ENCODE peak calls at places on chromosomes 11 and 22, in four cellular contexts. One of them, this sample, is unnamed.

GRCh38 chr22:27801616-27802388 is at the start of gene MN1:
- DNase-seq in stimulated activated CD4-positive, alpha-beta T cell treated with anti-CD3 and anti-CD28 coated beads, Interleukin-4, amount 100 ng/mL, for 48 hours: peak
- DNase-seq in posterior cingulate gyrus: peak
- DNase-seq in KG1: peak
- DNase-seq in this sample: peak

GRCh38 chr11:65355013-65355775 is 643 bp downstream of the TIGD3 start:
- DNase-seq in stimulated activated CD4-positive, alpha-beta T cell treated with anti-CD3 and anti-CD28 coated beads, Interleukin-4, amount 100 ng/mL, for 48 hours: peak
- DNase-seq in posterior cingulate gyrus: no peak
- DNase-seq in KG1: peak
- DNase-seq in this sample: peak

GRCh38 chr11:70558651-70559050 is 160.3 kb downstream of the CTTN start:
- DNase-seq in stimulated activated CD4-positive, alpha-beta T cell treated with anti-CD3 and anti-CD28 coated beads, Interleukin-4, amount 100 ng/mL, for 48 hours: no peak
- DNase-seq in posterior cingulate gyrus: no peak
- DNase-seq in KG1: no peak
- DNase-seq in this sample: no peak

GRCh38 chr11:77126861-77127673 is 979 bp upstream of the MYO7A start:
- DNase-seq in stimulated activated CD4-positive, alpha-beta T cell treated with anti-CD3 and anti-CD28 coated beads, Interleukin-4, amount 100 ng/mL, for 48 hours: peak
- DNase-seq in posterior cingulate gyrus: peak
- DNase-seq in KG1: peak
- DNase-seq in this sample: peak

GRCh38 chr22:21938071-21938822 is 14.4 kb downstream of the PPM1F start:
- DNase-seq in stimulated activated CD4-positive, alpha-beta T cell treated with anti-CD3 and anti-CD28 coated beads, Interleukin-4, amount 100 ng/mL, for 48 hours: peak
- DNase-seq in posterior cingulate gyrus: peak
- DNase-seq in KG1: peak
- DNase-seq in this sample: peak

GRCh38 chr11:86174101-86175046 is 70.2 kb upstream of the EED start:
- DNase-seq in stimulated activated CD4-positive, alpha-beta T cell treated with anti-CD3 and anti-CD28 coated beads, Interleukin-4, amount 100 ng/mL, for 48 hours: no peak
- DNase-seq in posterior cingulate gyrus: no peak
- DNase-seq in KG1: no peak
- DNase-seq in this sample: no peak

GRCh38 chr11:79950741-79951140 is 509.9 kb upstream of the TENM4 start:
- DNase-seq in stimulated activated CD4-positive, alpha-beta T cell treated with anti-CD3 and anti-CD28 coated beads, Interleukin-4, amount 100 ng/mL, for 48 hours: no peak
- DNase-seq in posterior cingulate gyrus: no peak
- DNase-seq in KG1: no peak
- DNase-seq in this sample: no peak

GRCh38 chr22:46352276-46352675 is 16.8 kb downstream of the TRMU start:
- DNase-seq in stimulated activated CD4-positive, alpha-beta T cell treated with anti-CD3 and anti-CD28 coated beads, Interleukin-4, amount 100 ng/mL, for 48 hours: no peak
- DNase-seq in posterior cingulate gyrus: no peak
- DNase-seq in KG1: no peak
- DNase-seq in this sample: no peak

GRCh38 chr11:92225563-92226308 is 1.1 kb downstream of the FAT3 start:
- DNase-seq in stimulated activated CD4-positive, alpha-beta T cell treated with anti-CD3 and anti-CD28 coated beads, Interleukin-4, amount 100 ng/mL, for 48 hours: no peak
- DNase-seq in posterior cingulate gyrus: peak
- DNase-seq in KG1: no peak
- DNase-seq in this sample: no peak

GRCh38 chr11:67117667-67118058 is 1.4 kb upstream of the KDM2A start:
- DNase-seq in stimulated activated CD4-positive, alpha-beta T cell treated with anti-CD3 and anti-CD28 coated beads, Interleukin-4, amount 100 ng/mL, for 48 hours: peak
- DNase-seq in posterior cingulate gyrus: no peak
- DNase-seq in KG1: peak
- DNase-seq in this sample: no peak

This sample was measured in GM12891.